ENCODE peak calls at places on chromosomes 13 and 19, in eight cellular contexts. F, X, L, H, T, Q, V and Y are unnamed samples.

GRCh38 chr19:27793128-27793643 is 1419.8 kb downstream of the UQCRFS1 start:
- DNase-seq in F (peak; percentile 95), X (peak; percentile 89), L (peak; percentile 83), H (peak; percentile 90), T (peak; percentile 65), Q (peak; percentile 90), V (peak; percentile 89), Y (peak; percentile 89)

GRCh38 chr19:4971424-4971793 is 2.5 kb downstream of the KDM4B start:
- DNase-seq in F (peak; percentile 82), X (peak; percentile 67), L (no peak), H (no peak), T (peak; percentile 61), Q (no peak), V (peak; percentile 60), Y (peak; percentile 55)

GRCh38 chr13:99339736-99340392 is 32.7 kb upstream of the GPR183 start:
- DNase-seq in F (no peak), X (no peak), L (no peak), H (no peak), T (no peak), Q (no peak), V (no peak), Y (peak; percentile 71)

GRCh38 chr19:48970923-48971395 is 5.8 kb downstream of the FTL start:
- DNase-seq in F (peak; percentile 97), X (peak; percentile 72), L (peak; percentile 93), H (no peak), T (peak; percentile 87), Q (peak; percentile 94), V (peak; percentile 56), Y (peak; percentile 83)

GRCh38 chr19:2770055-2771013 is 12.7 kb downstream of the SGTA start:
- DNase-seq in F (no peak), X (no peak), L (no peak), H (no peak), T (no peak), Q (no peak), V (no peak), Y (peak; percentile 49)

GRCh38 chr19:3171894-3172679 is 6.5 kb upstream of the S1PR4 start:
- DNase-seq in F (no peak), X (no peak), L (peak; percentile 8), H (no peak), T (no peak), Q (no peak), V (peak; percentile 51), Y (peak; percentile 23)

GRCh38 chr13:104809483-104809882 is 1726.0 kb downstream of the EFNB2 start:
- DNase-seq in F (no peak), X (no peak), L (no peak), H (no peak), T (no peak), Q (no peak), V (no peak), Y (no peak)

GRCh38 chr13:75798353-75799245 is 162.5 kb downstream of the LMO7 start:
- DNase-seq in F (no peak), X (no peak), L (peak; percentile 18), H (peak; percentile 39), T (no peak), Q (no peak), V (peak; percentile 85), Y (peak; percentile 81)

GRCh38 chr19:11881151-11881800 is 6.3 kb upstream of the ZNF69 start:
- DNase-seq in F (peak; percentile 89), X (peak; percentile 63), L (peak; percentile 84), H (peak; percentile 23), T (peak; percentile 70), Q (peak; percentile 85), V (peak; percentile 56), Y (peak; percentile 70)

GRCh38 chr13:39253774-39254173 is 215.5 kb downstream of the NHLRC3 start:
- DNase-seq in F (no peak), X (no peak), L (no peak), H (no peak), T (no peak), Q (no peak), V (no peak), Y (peak; percentile 21)

GRCh38 chr19:10871711-10872550 is 578 bp downstream of the CARM1 start:
- DNase-seq in F (peak; percentile 58), X (peak; percentile 29), L (peak; percentile 70), H (no peak), T (peak; percentile 74), Q (peak; percentile 74), V (peak; percentile 19), Y (peak; percentile 62)

GRCh38 chr13:60328073-60328472 is 68.9 kb upstream of the TDRD3 start:
- DNase-seq in F (no peak), X (no peak), L (no peak), H (no peak), T (no peak), Q (no peak), V (no peak), Y (no peak)

GRCh38 chr19:35357867-35358573 is at the start of gene FFAR3:
- DNase-seq in F (peak; percentile 14), X (no peak), L (no peak), H (no peak), T (no peak), Q (no peak), V (no peak), Y (peak; percentile 68)

GRCh38 chr19:29812080-29812880 is 489 bp downstream of the CCNE1 start:
- DNase-seq in F (peak; percentile 35), X (peak; percentile 11), L (peak; percentile 49), H (no peak), T (peak; percentile 71), Q (peak; percentile 53), V (no peak), Y (peak; percentile 38)

GRCh38 chr19:58429745-58430144 is 10.2 kb downstream of the ZNF132 start:
- DNase-seq in F (no peak), X (no peak), L (no peak), H (no peak), T (no peak), Q (no peak), V (no peak), Y (peak; percentile 39)

GRCh38 chr13:80213201-80213600 is 127.7 kb downstream of the SPRY2 start:
- DNase-seq in F (no peak), X (no peak), L (no peak), H (no peak), T (no peak), Q (no peak), V (no peak), Y (no peak)

GRCh38 chr19:38268539-38268938 is 4.2 kb downstream of the SPINT2 start:
- DNase-seq in F (no peak), X (no peak), L (peak; percentile 23), H (no peak), T (no peak), Q (no peak), V (no peak), Y (no peak)

GRCh38 chr13:67803118-67803517 is 573.0 kb upstream of the PCDH9 start:
- DNase-seq in F (no peak), X (no peak), L (peak; percentile 15), H (no peak), T (no peak), Q (no peak), V (no peak), Y (no peak)
- TF ChIP-seq EZH2phosphoT487 in F (no peak), X (no peak), L (no peak), H (no peak), T (no peak), Q (no peak), V (no peak), Y (no peak)

DNA sequence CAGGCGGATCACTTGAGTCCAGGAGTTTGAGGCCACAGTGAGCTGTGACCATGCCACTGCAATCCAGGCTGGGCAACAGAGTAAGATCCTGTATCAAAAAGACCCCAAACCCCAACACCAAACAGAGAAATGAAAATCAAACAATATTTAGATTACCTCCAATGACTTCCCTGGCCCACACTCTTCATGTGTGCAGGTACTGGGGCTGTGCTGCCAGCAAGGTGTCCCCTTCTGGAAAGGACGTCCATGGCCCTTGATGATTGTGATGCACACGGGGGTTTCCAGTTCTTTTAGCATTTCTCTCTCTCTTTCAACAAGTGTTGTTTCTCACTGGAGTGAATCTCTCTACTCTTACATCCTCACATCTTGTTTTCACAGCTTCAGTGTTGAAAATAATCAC is 23.7 kb upstream of the LGALS14 start:
- DNase-seq in F (no peak), X (no peak), L (no peak), H (no peak), T (no peak), Q (no peak), V (no peak), Y (no peak)
- H3K4me3 ChIP-seq in F (no peak overlapping the region), X (peak overlapping the region; percentile 81), L (no peak overlapping the region), H (no peak overlapping the region), T (no peak overlapping the region), Q (no peak overlapping the region), V (no peak overlapping the region), Y (no peak overlapping the region)

GRCh38 chr13:100440756-100441421 is 147.7 kb downstream of the GGACT start:
- DNase-seq in F (no peak), X (no peak), L (no peak), H (no peak), T (no peak), Q (no peak), V (no peak), Y (peak; percentile 65)
- TF ChIP-seq EZH2phosphoT487 in F (no peak), X (no peak), L (no peak), H (no peak), T (no peak), Q (no peak), V (no peak), Y (no peak)

GRCh38 chr19:54369082-54369691 is 4.5 kb upstream of the LAIR1 start:
- DNase-seq in F (no peak), X (no peak), L (no peak), H (no peak), T (no peak), Q (no peak), V (no peak), Y (no peak)

GRCh38 chr19:54366811-54367210 is 2.1 kb upstream of the LAIR1 start:
- DNase-seq in F (no peak), X (no peak), L (no peak), H (no peak), T (no peak), Q (no peak), V (no peak), Y (no peak)

DNA sequence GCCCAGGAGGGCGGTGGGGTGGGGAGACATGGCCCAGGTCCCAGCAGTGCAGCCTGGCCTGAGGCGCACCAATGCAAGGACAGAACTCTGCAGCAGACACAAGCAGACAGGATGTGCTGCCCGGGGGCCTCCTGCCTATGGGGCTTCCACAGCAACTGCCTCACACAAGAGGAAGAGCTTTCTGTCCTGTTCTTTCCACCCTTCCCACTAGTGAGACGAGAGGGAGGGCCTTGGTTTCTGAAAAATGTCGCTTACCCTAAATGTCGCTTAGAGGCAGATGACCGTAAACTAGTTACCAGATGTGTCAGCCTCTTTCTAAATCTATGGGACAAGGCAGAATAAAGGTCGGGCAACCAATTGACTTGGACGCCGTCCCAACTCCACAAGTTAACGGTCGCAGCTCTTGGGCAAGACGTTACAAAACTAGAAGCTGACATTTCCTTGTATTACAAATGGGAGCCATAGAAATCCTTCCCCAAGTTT is at the start of gene LAIR1:
- DNase-seq in F (no peak), X (peak; percentile 13), L (no peak), H (no peak), T (no peak), Q (no peak), V (no peak), Y (no peak)
- H3K4me3 ChIP-seq in F (no peak within 1 kb of the TSS), X (no peak within 1 kb of the TSS), L (no peak within 1 kb of the TSS), H (no peak within 1 kb of the TSS), T (no peak within 1 kb of the TSS), Q (no peak within 1 kb of the TSS), V (no peak within 1 kb of the TSS), Y (no peak within 1 kb of the TSS)

GRCh38 chr13:110680852-110681251 is 25.1 kb downstream of the CARS2 start:
- DNase-seq in F (peak; percentile 80), X (peak; percentile 41), L (no peak), H (peak; percentile 10), T (peak; percentile 69), Q (peak; percentile 46), V (peak; percentile 26), Y (peak; percentile 51)
- TF ChIP-seq EZH2phosphoT487 in F (no peak), X (no peak), L (no peak), H (no peak), T (no peak), Q (no peak), V (no peak), Y (no peak)